ENCODE peak calls at places on chromosome 6, in eight cellular contexts. X is fibroblast of lung, U is HepG2, Y is PC-3, G is adipocyte, E is IMR-90, O is astrocyte, M is HCT116. R is an unnamed sample.

GRCh38 chr6:166460473-166461437 is 78.0 kb upstream of the MPC1 start:
- DNase-seq in E (peak), G (peak), U (no peak), O (no peak), Y (no peak), X (no peak), M (no peak), R (peak)

GRCh38 chr6:52731719-52732118 is 31.6 kb downstream of the GSTA2 start:
- DNase-seq in Y (no peak), E (no peak), M (no peak), G (no peak), X (no peak), O (peak), U (no peak), R (no peak)

GRCh38 chr6:63964347-63964746 is 328.7 kb downstream of the PHF3 start:
- DNase-seq in Y (no peak), U (no peak), O (no peak), G (no peak), E (no peak), M (no peak), X (no peak), R (no peak)

GRCh38 chr6:41976794-41977484 is 35.3 kb upstream of the CCND3 start:
- DNase-seq in O (peak), M (no peak), Y (peak), E (peak), G (peak), U (peak), X (peak), R (no peak)

GRCh38 chr6:17233531-17233930 is 47.6 kb upstream of the RBM24 start:
- DNase-seq in E (peak), Y (peak), X (no peak), M (no peak), G (no peak), U (peak), O (peak), R (no peak)

GRCh38 chr6:57075092-57075491 is 14.9 kb upstream of the ZNF451 start:
- DNase-seq in E (peak), G (no peak), M (no peak), Y (peak), O (no peak), X (no peak), U (no peak), R (no peak)

GRCh38 chr6:14321992-14322772 is 204.6 kb downstream of the CD83 start:
- DNase-seq in O (no peak), M (peak), G (no peak), Y (peak), E (no peak), X (peak), U (no peak), R (no peak)

GRCh38 chr6:135851442-135852271 is at the start of gene PDE7B:
- DNase-seq in G (peak), O (peak), M (no peak), Y (peak), U (no peak), X (peak), E (peak), R (peak)

GRCh38 chr6:45590225-45590624 is 212.5 kb upstream of the SUPT3H start:
- DNase-seq in E (peak), U (no peak), M (no peak), Y (peak), X (peak), G (peak), O (peak), R (peak)

GRCh38 chr6:25993038-25993684 is 30.6 kb downstream of the TRIM38 start:
- DNase-seq in O (no peak), G (no peak), M (no peak), E (no peak), U (no peak), X (no peak), Y (no peak), R (no peak)

GRCh38 chr6:161890959-161891358 is 617.1 kb upstream of the AGPAT4 start:
- DNase-seq in G (no peak), Y (no peak), M (no peak), E (no peak), X (no peak), O (no peak), U (no peak), R (peak)

GRCh38 chr6:46903175-46903574 is 18.6 kb downstream of the ADGRF5 start:
- DNase-seq in U (peak), X (no peak), M (no peak), G (no peak), E (no peak), Y (no peak), O (no peak), R (no peak)

GRCh38 chr6:131510094-131510493 is 62.9 kb upstream of the ARG1 start:
- DNase-seq in G (no peak), M (no peak), X (no peak), U (no peak), Y (no peak), E (no peak), O (no peak), R (no peak)

GRCh38 chr6:82980086-82980485 is 85.6 kb downstream of the UBE3D start:
- DNase-seq in M (no peak), O (peak), G (peak), U (no peak), X (peak), Y (peak), E (peak), R (peak)

GRCh38 chr6:2558861-2559811 is 191.6 kb downstream of the MYLK4 start:
- DNase-seq in G (no peak), M (no peak), Y (no peak), U (no peak), E (no peak), O (no peak), X (no peak), R (no peak)

GRCh38 chr6:118786696-118787453 is 107.1 kb upstream of the ASF1A start:
- DNase-seq in Y (no peak), U (no peak), X (no peak), E (no peak), M (no peak), O (no peak), G (no peak), R (no peak)

GRCh38 chr6:11747021-11747420 is 31.6 kb downstream of the ADTRP start:
- DNase-seq in M (no peak), X (no peak), G (no peak), Y (no peak), O (peak), E (no peak), U (no peak), R (no peak)

GRCh38 chr6:79821859-79822258 is 125.5 kb downstream of the ELOVL4 start:
- DNase-seq in Y (peak), X (no peak), O (no peak), U (no peak), E (peak), G (peak), M (no peak), R (no peak)

GRCh38 chr6:78031228-78031627 is 378.4 kb downstream of the MEI4 start:
- DNase-seq in M (no peak), Y (no peak), O (no peak), G (no peak), E (no peak), U (no peak), X (no peak), R (no peak)

GRCh38 chr6:109373762-109374161 is 8.5 kb downstream of the CD164 start:
- DNase-seq in U (no peak), Y (no peak), X (no peak), M (no peak), G (no peak), E (no peak), O (no peak), R (no peak)

GRCh38 chr6:72999995-73000394 is 225.3 kb downstream of the KHDC1L start:
- DNase-seq in G (no peak), M (no peak), Y (no peak), E (no peak), X (no peak), O (no peak), U (peak), R (no peak)

GRCh38 chr6:52361347-52361944 is 505 bp upstream of the PAQR8 start:
- DNase-seq in G (peak), M (no peak), U (no peak), O (peak), X (peak), E (peak), Y (no peak), R (no peak)

GRCh38 chr6:11174245-11174616 is 58.2 kb downstream of the NEDD9 start:
- DNase-seq in E (no peak), O (no peak), X (no peak), Y (no peak), M (no peak), U (no peak), G (no peak), R (no peak)

GRCh38 chr6:157054531-157054979 is 268.8 kb downstream of the TMEM242 start:
- DNase-seq in U (no peak), O (no peak), M (no peak), X (no peak), E (no peak), Y (no peak), G (no peak), R (no peak)

GRCh38 chr6:31113861-31114539 is 600 bp upstream of the PSORS1C1 start:
- DNase-seq in U (no peak), X (peak), O (peak), G (peak), M (no peak), Y (no peak), E (peak), R (no peak)

GRCh38 chr6:259901-260508 is 32.3 kb upstream of the DUSP22 start:
- DNase-seq in X (no peak), E (no peak), U (no peak), Y (no peak), M (no peak), O (no peak), G (no peak), R (no peak)

GRCh38 chr6:150293423-150294280 is 75.2 kb upstream of the IYD start:
- DNase-seq in E (peak), O (peak), X (peak), Y (peak), G (peak), M (peak), U (no peak), R (no peak)

GRCh38 chr6:26437550-26437949 is 2.8 kb upstream of the BTN3A3 start:
- DNase-seq in G (no peak), Y (no peak), U (no peak), M (no peak), O (no peak), X (no peak), E (no peak), R (no peak)

GRCh38 chr6:134466751-134467525 is 149.0 kb upstream of the SGK1 start:
- DNase-seq in G (peak), X (no peak), E (peak), Y (peak), O (no peak), U (peak), M (no peak), R (no peak)

GRCh38 chr6:52582996-52583395 is 6.1 kb upstream of the TRAM2 start:
- DNase-seq in G (no peak), E (no peak), Y (no peak), U (no peak), X (no peak), M (no peak), O (no peak), R (no peak)

GRCh38 chr6:37016995-37017394 is 11.5 kb downstream of the FGD2 start:
- DNase-seq in Y (no peak), E (no peak), G (no peak), X (no peak), M (no peak), O (no peak), U (no peak), R (no peak)

GRCh38 chr6:7148100-7148822 is 40.5 kb downstream of the RREB1 start:
- DNase-seq in X (peak), M (no peak), O (peak), Y (peak), G (peak), U (no peak), E (peak), R (no peak)

GRCh38 chr6:11323666-11324452 is 91.4 kb upstream of the NEDD9 start:
- DNase-seq in M (no peak), Y (no peak), E (no peak), G (no peak), X (no peak), U (peak), O (no peak), R (no peak)

GRCh38 chr6:15475261-15475660 is 187.6 kb downstream of the DTNBP1 start:
- DNase-seq in E (no peak), M (no peak), X (no peak), U (no peak), Y (no peak), G (no peak), O (no peak), R (no peak)

GRCh38 chr6:164133095-164133494 is 718.6 kb downstream of the QKI start:
- DNase-seq in G (no peak), X (no peak), U (no peak), E (no peak), O (peak), Y (peak), M (peak), R (no peak)

DNA sequence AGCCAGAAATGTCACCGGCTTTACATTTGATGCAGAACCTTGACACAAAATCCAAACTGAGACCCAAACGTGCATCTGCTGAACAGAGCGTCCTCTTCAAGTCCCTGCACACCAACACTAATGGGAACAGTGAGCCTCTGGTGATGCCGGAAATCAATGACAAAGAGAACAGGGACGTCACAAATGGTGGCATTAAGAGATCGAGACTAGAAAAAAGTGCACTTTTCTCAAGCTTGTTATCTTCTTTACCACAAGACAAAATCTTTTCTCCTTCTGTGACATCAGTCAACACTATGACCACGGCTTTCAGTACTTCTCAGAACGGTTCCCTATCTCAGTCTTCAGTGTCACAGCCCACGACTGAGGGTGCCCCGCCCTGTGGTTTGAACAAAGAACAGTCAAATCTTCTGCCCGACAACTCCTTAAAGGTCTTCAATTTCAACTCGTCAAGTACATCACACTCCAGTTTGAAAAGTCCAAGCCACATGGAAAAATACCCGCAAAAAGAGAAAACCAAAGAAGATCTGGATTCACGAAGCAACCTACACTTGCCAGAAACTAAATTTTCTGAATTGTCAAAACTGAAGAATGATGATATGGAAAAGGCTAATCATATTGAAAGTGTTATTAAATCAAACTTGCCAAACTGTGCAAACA is 108.5 kb downstream of the RTN4IP1 start:
- DNase-seq in G (no peak), E (no peak), U (no peak), Y (no peak), X (no peak), O (no peak), M (no peak), R (no peak)
- H3K9ac ChIP-seq in G (no peak), E (no peak), U (no peak), Y (peak), X (no peak), O (no peak), M (no peak), R (no peak)

GRCh38 chr6:110949679-110950285 is 8.7 kb upstream of the GTF3C6 start:
- DNase-seq in O (no peak), E (peak), X (peak), Y (peak), U (no peak), M (peak), G (peak), R (peak)

GRCh38 chr6:110946498-110946897 is 12.0 kb upstream of the GTF3C6 start:
- DNase-seq in U (no peak), O (peak), G (no peak), M (no peak), X (no peak), E (peak), Y (no peak), R (no peak)

GRCh38 chr6:110950443-110950842 is 8.1 kb upstream of the GTF3C6 start:
- DNase-seq in E (no peak), O (no peak), Y (no peak), U (no peak), X (no peak), M (no peak), G (no peak), R (no peak)

GRCh38 chr6:110939429-110939828 is 19.1 kb upstream of the GTF3C6 start:
- DNase-seq in U (no peak), X (no peak), Y (no peak), G (no peak), O (no peak), E (no peak), M (no peak), R (no peak)

GRCh38 chr6:110944681-110945151 is 13.8 kb upstream of the GTF3C6 start:
- DNase-seq in X (peak), O (peak), G (peak), E (peak), U (peak), Y (peak), M (peak), R (no peak)
- H3K9ac ChIP-seq in X (no peak), O (peak), G (no peak), E (no peak), U (no peak), Y (peak), M (no peak), R (no peak)

DNA sequence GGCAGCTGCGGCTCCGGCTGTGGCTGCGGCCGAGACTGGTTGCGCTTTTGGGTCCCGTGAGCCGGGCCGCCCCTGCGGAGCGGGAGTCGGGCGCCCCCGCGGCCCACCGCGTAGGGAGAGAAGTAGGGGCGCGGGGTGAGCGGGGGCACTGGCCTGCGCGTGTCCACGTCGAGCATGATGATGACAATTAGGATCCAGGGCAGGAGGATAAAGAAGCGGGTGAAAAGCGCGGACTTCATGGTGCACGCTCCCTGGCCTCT is 739 bp downstream of the B3GAT2 start:
- DNase-seq in G (no peak), U (no peak), O (no peak), Y (no peak), M (no peak), E (no peak), X (no peak), R (no peak)
- H3K9ac ChIP-seq in G (no peak), U (no peak), O (no peak), Y (no peak), M (no peak), E (no peak), X (no peak), R (no peak)

DNA sequence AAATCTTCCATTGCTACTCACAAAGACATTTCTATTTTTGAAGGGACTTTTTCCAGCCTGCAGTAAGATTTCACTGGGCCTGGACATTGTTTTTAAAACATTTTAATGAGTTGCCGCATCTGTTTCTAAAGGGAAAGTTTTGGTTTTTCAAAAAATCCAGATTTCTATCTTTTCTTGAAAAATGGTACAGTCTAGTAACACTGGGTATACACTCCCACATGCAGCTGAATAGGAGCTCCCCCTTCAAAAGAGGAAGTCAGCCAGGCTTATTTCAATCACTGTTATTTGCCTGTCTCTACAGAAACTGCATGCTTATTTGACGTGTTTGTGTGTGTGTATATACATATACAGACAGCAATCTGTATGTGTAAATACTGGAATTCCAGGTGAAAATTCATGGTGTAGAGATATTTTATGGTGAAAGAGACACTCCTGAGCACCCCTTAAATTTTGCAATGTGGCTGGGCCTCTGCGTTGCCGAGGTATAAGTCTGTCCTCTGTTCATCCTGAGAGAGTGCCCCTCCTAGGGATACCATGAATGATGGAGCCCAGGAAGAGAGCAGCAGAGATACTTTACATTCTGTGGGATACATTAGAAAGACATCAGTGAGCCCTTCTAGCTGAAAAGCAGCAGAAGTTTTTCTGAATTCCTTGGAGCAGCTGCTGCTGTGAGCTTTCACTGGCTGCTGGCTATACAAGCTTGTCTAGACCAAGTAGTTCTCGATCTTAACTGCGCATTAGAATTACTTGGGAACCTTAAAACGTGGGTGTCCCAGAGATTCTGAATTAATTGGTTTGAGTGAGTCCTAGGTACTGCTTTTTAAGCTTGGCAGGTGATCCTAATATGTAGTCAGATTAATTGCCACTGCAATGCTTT is 12.0 kb upstream of the ABRACL start:
- DNase-seq in U (no peak), G (no peak), Y (no peak), E (no peak), X (no peak), M (no peak), O (no peak), R (no peak)
- H3K9ac ChIP-seq in U (no peak), G (no peak), Y (no peak), E (no peak), X (no peak), M (no peak), O (no peak), R (peak)

DNA sequence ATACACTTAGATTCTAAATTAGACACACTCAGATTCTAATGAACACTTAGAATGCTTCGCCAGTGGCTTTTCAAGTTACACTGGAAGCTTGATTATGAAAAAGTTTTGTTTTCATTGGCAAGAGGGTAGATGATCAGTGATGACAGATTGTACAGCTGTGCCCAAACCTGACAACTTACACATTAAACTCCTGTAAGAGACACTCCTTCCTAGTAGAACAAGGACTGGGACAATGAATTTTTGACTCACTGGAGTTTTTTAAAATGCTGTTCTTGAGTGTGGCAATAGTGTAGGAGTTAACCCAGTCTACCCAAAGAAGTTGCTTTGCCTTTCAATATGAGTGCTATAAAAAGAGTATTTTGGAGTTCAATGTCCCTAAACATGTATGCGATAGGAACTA is 140.8 kb downstream of the SLC16A10 start:
- DNase-seq in G (peak), O (peak), Y (no peak), E (no peak), U (no peak), M (no peak), X (peak), R (no peak)
- H3K9ac ChIP-seq in G (no peak), O (no peak), Y (no peak), E (no peak), U (no peak), M (no peak), X (no peak), R (no peak)

GRCh38 chr6:138107752-138108592 is 753 bp upstream of the PERP start:
- DNase-seq in G (no peak), Y (peak), O (no peak), M (peak), X (no peak), E (no peak), U (peak), R (no peak)
- H3K9ac ChIP-seq in G (peak), Y (peak), O (peak), M (peak), X (peak), E (peak), U (peak), R (peak)